ENCODE peak calls at places on chromosomes 2 and 18, in eight cellular contexts. G, P, N, T, W, I, L and Z are unnamed samples.

GRCh38 chr2:237075749-237076599 is 9.7 kb upstream of the COPS8 start:
- DNase-seq in G (no peak), P (no peak), N (no peak), T (no peak), W (no peak), I (no peak), L (no peak), Z (no peak)

GRCh38 chr2:202015035-202015345 is 18.7 kb upstream of the FZD7 start:
- DNase-seq in G (no peak), P (no peak), N (no peak), T (no peak), W (no peak), I (no peak), L (no peak), Z (no peak)

GRCh38 chr2:178479275-178479616 is 846 bp upstream of the FKBP7 start:
- DNase-seq in G (no peak), P (no peak), N (no peak), T (no peak), W (no peak), I (no peak), L (no peak), Z (no peak)

GRCh38 chr2:67974564-67975430 is 88.0 kb downstream of the C1D start:
- DNase-seq in G (no peak), P (peak), N (no peak), T (no peak), W (peak), I (no peak), L (no peak), Z (peak)

GRCh38 chr2:186862869-186863709 is 14.1 kb upstream of the ZSWIM2 start:
- DNase-seq in G (peak), P (peak), N (peak), T (no peak), W (peak), I (no peak), L (no peak), Z (peak)

GRCh38 chr18:78974115-78974740 is 5.4 kb upstream of the SALL3 start:
- DNase-seq in G (no peak), P (peak), N (no peak), T (no peak), W (no peak), I (no peak), L (no peak), Z (no peak)

GRCh38 chr2:10973766-10974165 is 62.0 kb downstream of the KCNF1 start:
- DNase-seq in G (no peak), P (no peak), N (no peak), T (no peak), W (no peak), I (peak), L (no peak), Z (no peak)

GRCh38 chr2:47002480-47003381 is 87.1 kb upstream of the MCFD2 start:
- DNase-seq in G (no peak), P (peak), N (no peak), T (no peak), W (peak), I (no peak), L (no peak), Z (no peak)

GRCh38 chr2:56531668-56532420 is 348.1 kb downstream of the CCDC85A start:
- DNase-seq in G (no peak), P (no peak), N (no peak), T (no peak), W (no peak), I (no peak), L (no peak), Z (no peak)

GRCh38 chr2:165793161-165793778 is 777 bp downstream of the GALNT3 start:
- DNase-seq in G (peak), P (peak), N (no peak), T (peak), W (peak), I (no peak), L (no peak), Z (no peak)

GRCh38 chr2:38601463-38602135 is 1.1 kb downstream of the HNRNPLL start:
- DNase-seq in G (no peak), P (peak), N (no peak), T (no peak), W (no peak), I (no peak), L (no peak), Z (peak)

GRCh38 chr18:41613210-41613609 is 341.8 kb upstream of the PIK3C3 start:
- DNase-seq in G (no peak), P (no peak), N (no peak), T (no peak), W (no peak), I (no peak), L (no peak), Z (no peak)

GRCh38 chr2:100013892-100014677 is 128.3 kb downstream of the AFF3 start:
- DNase-seq in G (no peak), P (peak), N (no peak), T (no peak), W (no peak), I (no peak), L (peak), Z (peak)

GRCh38 chr2:210315015-210315807 is at the start of gene MYL1:
- DNase-seq in G (no peak), P (no peak), N (no peak), T (no peak), W (no peak), I (no peak), L (no peak), Z (no peak)

GRCh38 chr2:181174880-181175590 is 194.6 kb downstream of the UBE2E3 start:
- DNase-seq in G (no peak), P (no peak), N (no peak), T (no peak), W (no peak), I (no peak), L (peak), Z (no peak)

GRCh38 chr2:240166191-240166590 is 25.7 kb upstream of the OTOS start:
- DNase-seq in G (no peak), P (no peak), N (no peak), T (no peak), W (no peak), I (no peak), L (no peak), Z (no peak)

GRCh38 chr2:174051741-174052638 is 86.8 kb upstream of the SP3 start:
- DNase-seq in G (no peak), P (peak), N (no peak), T (no peak), W (no peak), I (no peak), L (peak), Z (no peak)

GRCh38 chr2:239305222-239305575 is 95.6 kb downstream of the HDAC4 start:
- DNase-seq in G (no peak), P (no peak), N (no peak), T (no peak), W (no peak), I (peak), L (no peak), Z (no peak)